ENCODE peak calls at places on chromosome 11, in six cellular contexts. V is colonic mucosa, S is ovary, N is brain microvascular endothelial cell, A is thyroid gland, G is pancreas. Q is an unnamed sample.

GRCh38 chr11:73135346-73136284 is 6.5 kb downstream of the FCHSD2 start:
- DNase-seq in V (no peak), S (no peak), N (no peak), A (no peak), G (no peak), Q (peak; percentile 16)

GRCh38 chr11:27381238-27381666 is 18.2 kb upstream of the CCDC34 start:
- DNase-seq in V (no peak), S (no peak), N (no peak), A (no peak), G (no peak), Q (no peak)

GRCh38 chr11:93059074-93059957 is 89.9 kb downstream of the MTNR1B start:
- DNase-seq in V (no peak), S (no peak), N (peak; percentile 71), A (peak; percentile 17), G (no peak), Q (peak; percentile 77)

GRCh38 chr11:33868646-33869461 is 23.0 kb downstream of the LMO2 start:
- DNase-seq in V (no peak), S (no peak), N (no peak), A (no peak), G (no peak), Q (no peak)

GRCh38 chr11:115054541-115055538 is 376.5 kb downstream of the NXPE2 start:
- DNase-seq in V (no peak), S (no peak), N (no peak), A (no peak), G (no peak), Q (no peak)

GRCh38 chr11:119180729-119181676 is 4.3 kb upstream of the NHERF4 start:
- DNase-seq in V (no peak), S (no peak), N (no peak), A (no peak), G (no peak), Q (no peak)

GRCh38 chr11:62922653-62923371 is 1.6 kb upstream of the CHRM1 start:
- DNase-seq in V (no peak), S (no peak), N (no peak), A (no peak), G (peak; percentile 70), Q (no peak)

GRCh38 chr11:64100345-64100744 is 64.6 kb downstream of the FLRT1 start:
- DNase-seq in V (no peak), S (no peak), N (no peak), A (peak; percentile 41), G (no peak), Q (no peak)

GRCh38 chr11:95566151-95566670 is 223.4 kb downstream of the FAM76B start:
- DNase-seq in V (no peak), S (no peak), N (no peak), A (no peak), G (no peak), Q (no peak)

GRCh38 chr11:63014408-63015055 is 1.1 kb downstream of the SLC22A8 start:
- DNase-seq in V (no peak), S (no peak), N (no peak), A (no peak), G (no peak), Q (no peak)

GRCh38 chr11:122723106-122723505 is 67.6 kb downstream of the UBASH3B start:
- DNase-seq in V (no peak), S (no peak), N (no peak), A (no peak), G (no peak), Q (no peak)

GRCh38 chr11:66371627-66372415 is at the start of gene SLC29A2:
- DNase-seq in V (peak; percentile 86), S (peak; percentile 17), N (no peak), A (peak; percentile 93), G (peak; percentile 92), Q (peak; percentile 96)

GRCh38 chr11:17219016-17219415 is 11.2 kb upstream of the PIK3C2A start:
- DNase-seq in V (no peak), S (no peak), N (no peak), A (no peak), G (no peak), Q (peak; percentile 2)

GRCh38 chr11:100831929-100832480 is 144.9 kb downstream of the ARHGAP42 start:
- DNase-seq in V (no peak), S (no peak), N (peak; percentile 4), A (no peak), G (no peak), Q (no peak)

GRCh38 chr11:10325398-10326079 is 20.7 kb downstream of the ADM start:
- DNase-seq in V (no peak), S (no peak), N (peak; percentile 89), A (no peak), G (no peak), Q (no peak)

GRCh38 chr11:92269021-92269420 is 44.4 kb downstream of the FAT3 start:
- DNase-seq in V (no peak), S (no peak), N (peak; percentile 7), A (no peak), G (no peak), Q (peak; percentile 30)

GRCh38 chr11:12185914-12186313 is 75.5 kb downstream of the MICAL2 start:
- DNase-seq in V (no peak), S (no peak), N (no peak), A (peak; percentile 87), G (no peak), Q (peak; percentile 67)

GRCh38 chr11:1490651-1491050 is 4.1 kb upstream of the MOB2 start:
- DNase-seq in V (no peak), S (no peak), N (no peak), A (peak; percentile 51), G (no peak), Q (no peak)

GRCh38 chr11:2898366-2899079 is 12.9 kb upstream of the CDKN1C start:
- DNase-seq in V (peak; percentile 58), S (peak; percentile 14), N (peak; percentile 89), A (peak; percentile 53), G (peak; percentile 55), Q (peak; percentile 94)

GRCh38 chr11:105582497-105582896 is 27.4 kb upstream of the GRIA4 start:
- DNase-seq in V (no peak), S (no peak), N (no peak), A (no peak), G (no peak), Q (no peak)

GRCh38 chr11:59173080-59173963 is 1.4 kb downstream of the DTX4 start:
- DNase-seq in V (peak; percentile 67), S (peak; percentile 42), N (no peak), A (peak; percentile 37), G (peak; percentile 78), Q (peak; percentile 63)

GRCh38 chr11:118922745-118923627 is 2.7 kb downstream of the BCL9L start:
- DNase-seq in V (no peak), S (peak; percentile 24), N (no peak), A (no peak), G (peak; percentile 69), Q (no peak)

GRCh38 chr11:106216281-106216680 is 138.8 kb downstream of the AASDHPPT start:
- DNase-seq in V (no peak), S (no peak), N (no peak), A (no peak), G (no peak), Q (no peak)

GRCh38 chr11:47376183-47376542 is 2.2 kb downstream of the SPI1 start:
- DNase-seq in V (no peak), S (no peak), N (no peak), A (peak; percentile 89), G (no peak), Q (no peak)
- H3K4me3 ChIP-seq in V (peak overlapping the region; percentile 13), S (no peak overlapping the region), N (no peak overlapping the region), A (no peak overlapping the region), G (no peak overlapping the region), Q (no peak overlapping the region)

GRCh38 chr11:131246589-131247164 is 123.7 kb upstream of the NTM start:
- DNase-seq in V (peak; percentile 45), S (no peak), N (no peak), A (peak; percentile 56), G (peak; percentile 67), Q (peak; percentile 80)
- H3K36me3 ChIP-seq in V (no peaks in the 10 kb centered on the region), S (no peaks in the 10 kb centered on the region), N (no peaks in the 10 kb centered on the region), A (no peaks in the 10 kb centered on the region), G (no peaks in the 10 kb centered on the region), Q (no peaks in the 10 kb centered on the region)

GRCh38 chr11:20095189-20095588 is 65.1 kb downstream of the DBX1 start:
- DNase-seq in V (no peak), S (no peak), N (no peak), A (no peak), G (no peak), Q (no peak)
- TF ChIP-seq CTCF in V (no peak), S (no peak), N (no peak), A (no peak), G (no peak), Q (no peak)

GRCh38 chr11:132782102-132782501 is 750.2 kb downstream of the OPCML start:
- DNase-seq in V (no peak), S (no peak), N (no peak), A (no peak), G (no peak), Q (no peak)

GRCh38 chr11:132780051-132780450 is 752.2 kb downstream of the OPCML start:
- DNase-seq in V (no peak), S (no peak), N (no peak), A (no peak), G (no peak), Q (no peak)

GRCh38 chr11:132784441-132784840 is 747.9 kb downstream of the OPCML start:
- DNase-seq in V (no peak), S (no peak), N (peak; percentile 44), A (no peak), G (no peak), Q (no peak)

GRCh38 chr11:132790466-132790865 is 741.8 kb downstream of the OPCML start:
- DNase-seq in V (no peak), S (no peak), N (no peak), A (no peak), G (no peak), Q (no peak)

DNA sequence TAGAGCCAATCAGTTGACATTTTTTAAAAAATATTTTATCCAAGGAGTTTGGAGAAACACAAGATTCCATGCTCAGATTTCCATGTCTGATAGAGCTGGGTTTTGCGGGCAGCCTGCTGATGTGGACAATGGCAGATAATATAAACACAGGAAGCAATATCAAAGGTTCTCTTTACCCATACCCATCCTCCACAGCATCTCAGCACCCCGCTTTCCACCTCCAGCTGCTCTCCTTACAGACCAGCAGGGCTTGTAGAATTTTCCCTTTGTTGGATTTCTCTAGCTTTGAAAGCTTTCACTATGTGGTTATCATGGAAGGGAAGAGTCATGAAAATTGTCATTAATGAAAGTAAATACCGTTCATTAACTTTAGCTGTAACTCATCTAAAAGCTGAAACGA is 746.4 kb downstream of the OPCML start:
- DNase-seq in V (no peak), S (no peak), N (no peak), A (no peak), G (no peak), Q (no peak)
- H3K4me3 ChIP-seq in V (no peak overlapping the region), S (no peak overlapping the region), N (no peak overlapping the region), A (no peak overlapping the region), G (no peak overlapping the region), Q (no peak overlapping the region)

GRCh38 chr11:87374206-87374793 is 336.6 kb downstream of the TMEM135 start:
- DNase-seq in V (no peak), S (no peak), N (no peak), A (no peak), G (no peak), Q (no peak)
- H3K36me3 ChIP-seq in V (no peaks in the 10 kb centered on the region), S (no peaks in the 10 kb centered on the region), N (no peaks in the 10 kb centered on the region), A (no peaks in the 10 kb centered on the region), G (no peaks in the 10 kb centered on the region), Q (no peaks in the 10 kb centered on the region)

GRCh38 chr11:44939673-44940072 is 11.0 kb downstream of the TP53I11 start:
- DNase-seq in V (no peak), S (no peak), N (no peak), A (no peak), G (no peak), Q (peak; percentile 44)
- TF ChIP-seq CTCF in V (no peak), S (no peak), N (peak; percentile 52), A (no peak), G (no peak), Q (peak; percentile 39)

Q was measured in cardiac muscle cell.